ENCODE peak calls at places on chromosomes 6 and 20, in four cellular contexts. E is CD4-positive, alpha-beta T cell; U is AG09319; S is sigmoid colon. J is an unnamed sample.

GRCh38 chr6:46215213-46215612 is 44.4 kb upstream of the ENPP5 start:
- DNase-seq in E (no peak), U (no peak), S (no peak), J (no peak)

GRCh38 chr20:3545401-3545925 is 74.6 kb downstream of the ATRN start:
- DNase-seq in E (no peak), U (no peak), S (no peak), J (no peak)

GRCh38 chr20:34834459-34834893 is 9.0 kb upstream of the NCOA6 start:
- DNase-seq in E (no peak), U (no peak), S (no peak), J (no peak)

GRCh38 chr6:166442131-166442530 is 59.4 kb upstream of the MPC1 start:
- DNase-seq in E (no peak), U (no peak), S (no peak), J (no peak)

GRCh38 chr6:116327803-116328527 is 42.8 kb upstream of the DSE start:
- DNase-seq in E (no peak), U (no peak), S (no peak), J (no peak)

GRCh38 chr6:72966628-72967280 is 258.5 kb downstream of the KHDC1L start:
- DNase-seq in E (no peak), U (no peak), S (no peak), J (no peak)

GRCh38 chr20:56872620-56873458 is 243.7 kb downstream of the TFAP2C start:
- DNase-seq in E (no peak), U (no peak), S (no peak), J (no peak)

GRCh38 chr6:112041535-112041934 is 12.4 kb upstream of the CCN6 start:
- DNase-seq in E (no peak), U (no peak), S (no peak), J (no peak)

GRCh38 chr6:33662318-33662717 is 41.2 kb downstream of the ITPR3 start:
- DNase-seq in E (no peak), U (no peak), S (no peak), J (no peak)

GRCh38 chr6:7727951-7728854 is 2.3 kb downstream of the BMP6 start:
- DNase-seq in E (no peak), U (no peak), S (no peak), J (peak; percentile 27)

GRCh38 chr6:130927305-130927704 is 100.1 kb downstream of the SMLR1 start:
- DNase-seq in E (no peak), U (no peak), S (no peak), J (no peak)

GRCh38 chr6:8707956-8708772 is 272.8 kb upstream of the SLC35B3 start:
- DNase-seq in E (no peak), U (peak; percentile 7), S (no peak), J (no peak)

GRCh38 chr6:110075406-110075805 is 97.3 kb downstream of the GPR6 start:
- DNase-seq in E (no peak), U (no peak), S (no peak), J (no peak)

GRCh38 chr6:13384966-13385365 is 56.6 kb upstream of the TBC1D7 start:
- DNase-seq in E (no peak), U (no peak), S (no peak), J (no peak)

GRCh38 chr6:13380761-13381160 is 52.4 kb upstream of the TBC1D7 start:
- DNase-seq in E (no peak), U (no peak), S (no peak), J (no peak)

GRCh38 chr6:13384506-13384905 is 56.2 kb upstream of the TBC1D7 start:
- DNase-seq in E (no peak), U (no peak), S (no peak), J (no peak)

GRCh38 chr6:13378669-13379590 is 50.6 kb upstream of the TBC1D7 start:
- DNase-seq in E (no peak), U (no peak), S (no peak), J (no peak)

GRCh38 chr6:13383280-13384163 is 55.2 kb upstream of the TBC1D7 start:
- DNase-seq in E (no peak), U (no peak), S (no peak), J (no peak)
- TF ChIP-seq CTCF in E (no peak), U (peak; percentile 29), S (peak; percentile 25), J (peak; percentile 12)

GRCh38 chr20:61490721-61491120 is 238.7 kb downstream of the CDH4 start:
- DNase-seq in E (no peak), U (no peak), S (no peak), J (no peak)

GRCh38 chr20:61488030-61488429 is 236.0 kb downstream of the CDH4 start:
- DNase-seq in E (no peak), U (no peak), S (no peak), J (no peak)

GRCh38 chr20:61483336-61484067 is 231.4 kb downstream of the CDH4 start:
- DNase-seq in E (no peak), U (no peak), S (no peak), J (no peak)

GRCh38 chr20:61486198-61486597 is 234.1 kb downstream of the CDH4 start:
- DNase-seq in E (no peak), U (no peak), S (no peak), J (no peak)

DNA sequence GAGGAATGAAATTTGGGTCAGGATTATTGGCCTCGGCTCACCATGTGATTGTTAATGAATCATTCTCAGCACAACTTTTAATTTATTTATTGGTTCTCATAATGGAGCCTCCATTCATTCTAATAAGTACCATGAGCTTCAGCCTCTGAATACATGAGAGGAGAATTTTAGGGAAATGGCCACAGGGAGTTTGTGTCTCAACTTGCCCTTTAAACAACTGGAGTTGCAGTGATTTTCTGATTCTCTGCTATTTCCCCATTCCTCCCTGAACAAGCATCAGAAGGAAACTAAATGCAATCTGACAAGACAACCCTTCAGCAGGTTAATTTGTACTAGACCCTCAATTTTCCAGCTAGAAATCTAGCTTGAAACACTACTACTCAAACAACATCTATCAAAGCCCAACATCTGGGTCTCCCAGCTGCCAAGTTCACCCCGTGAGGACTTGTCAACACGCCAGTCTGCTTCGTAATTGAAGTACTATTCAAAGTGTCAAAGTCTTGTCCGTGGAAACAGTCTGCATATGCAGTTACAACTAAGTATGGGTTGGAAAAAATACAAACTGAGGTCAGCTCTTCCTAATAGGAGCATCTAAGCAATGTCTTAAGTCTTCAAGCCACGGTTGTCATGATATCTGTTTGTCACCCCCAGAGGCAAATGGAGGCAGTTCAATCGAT is 235.4 kb downstream of the CDH4 start:
- DNase-seq in E (no peak), U (no peak), S (no peak), J (no peak)
- TF ChIP-seq CTCF in E (no peak), U (no peak), S (no peak), J (no peak)

GRCh38 chr20:41746635-41747034 is 128.5 kb upstream of the CHD6 start:
- DNase-seq in E (no peak), U (no peak), S (no peak), J (no peak)
- TF ChIP-seq CTCF in E (no peak), U (no peak), S (no peak), J (peak; percentile 3)

GRCh38 chr20:9323622-9324021 is 190.8 kb upstream of the LAMP5 start:
- DNase-seq in E (no peak), U (no peak), S (no peak), J (no peak)
- TF ChIP-seq CTCF in E (no peak), U (peak; percentile 22), S (no peak), J (no peak)

GRCh38 chr6:28809947-28810654 is 113.7 kb downstream of the TRIM27 start:
- DNase-seq in E (no peak), U (no peak), S (no peak), J (no peak)
- TF ChIP-seq CTCF in E (no peak), U (no peak), S (no peak), J (peak; percentile 41)

DNA sequence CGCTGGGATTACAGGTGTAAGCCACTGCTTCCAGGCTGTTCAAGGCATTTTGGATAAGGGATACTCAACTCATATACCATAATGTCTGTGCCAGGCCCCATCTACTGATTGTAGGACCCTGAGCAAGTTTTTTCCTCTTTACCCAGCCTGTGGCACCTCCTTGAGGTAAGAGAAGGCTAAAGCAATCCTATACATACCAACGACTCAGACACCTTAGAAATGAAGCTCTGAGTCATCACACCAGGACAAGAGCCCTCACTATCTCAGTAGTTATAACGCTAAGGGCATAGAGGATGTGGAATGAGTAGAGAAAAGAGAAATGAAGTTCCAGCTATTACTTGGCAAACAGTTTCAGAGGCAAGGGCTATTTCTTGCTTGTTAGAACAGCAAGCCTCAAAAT is 16.9 kb downstream of the NDRG3 start:
- DNase-seq in E (no peak), U (no peak), S (no peak), J (no peak)
- TF ChIP-seq CTCF in E (no peak), U (no peak), S (no peak), J (peak; percentile 12)